ENCODE peak calls at places on chromosomes 16 and 17, in five cellular contexts. P is tibial nerve; T is T-helper 2 cell; X is activated naive CD4-positive, alpha-beta T cell treated with anti-CD3 and anti-CD28 coated beads for 36 hours; I is A549. U is an unnamed sample.

GRCh38 chr17:48610282-48611211 is at the start of gene HOXB7:
- DNase-seq in I (peak), P (peak), X (peak), T (peak), U (no peak)

GRCh38 chr17:59668816-59669215 is 38.4 kb downstream of the PTRH2 start:
- DNase-seq in X (no peak), T (no peak), I (peak), P (no peak), U (peak)

GRCh38 chr17:79520893-79521210 is 90.0 kb downstream of the RBFOX3 start:
- DNase-seq in X (no peak), P (no peak), I (no peak), T (no peak), U (no peak)

GRCh38 chr17:79183221-79184158 is 108.9 kb downstream of the ENGASE start:
- DNase-seq in I (peak), P (no peak), X (peak), T (no peak), U (no peak)

GRCh38 chr17:19021622-19022083 is 17.1 kb upstream of the FAM83G start:
- DNase-seq in P (no peak), T (no peak), I (no peak), X (peak), U (no peak)

GRCh38 chr16:11240636-11241473 is 15.1 kb downstream of the SOCS1 start:
- DNase-seq in I (no peak), T (no peak), P (no peak), X (peak), U (no peak)

GRCh38 chr17:47981462-47981861 is 10.5 kb downstream of the CDK5RAP3 start:
- DNase-seq in T (no peak), I (no peak), X (no peak), P (no peak), U (no peak)

GRCh38 chr17:50843150-50843905 is 7.9 kb downstream of the WFIKKN2 start:
- DNase-seq in I (no peak), P (no peak), X (no peak), T (no peak), U (no peak)

GRCh38 chr17:1511756-1512321 is 4.6 kb downstream of the INPP5K start:
- DNase-seq in T (no peak), I (no peak), P (no peak), X (no peak), U (no peak)

GRCh38 chr17:43477832-43478634 is 5.7 kb upstream of the DHX8 start:
- DNase-seq in X (no peak), P (no peak), I (no peak), T (no peak), U (no peak)

U was measured in AG09309.